ENCODE peak calls at places on chromosomes 16 and 17, in eight cellular contexts. G is HL-60, M is thyroid gland, T is heart right ventricle, E is mesothelial cell of epicardium, O is progenitor cell of endocrine pancreas, J is Caco-2, Z is A549. F is an unnamed sample.

GRCh38 chr17:82490512-82491195 is 28.9 kb upstream of the FOXK2 start:
- DNase-seq in G (no peak), M (no peak), T (no peak), E (no peak), O (no peak), J (no peak), Z (no peak), F (no peak)

GRCh38 chr16:30011505-30012480 is 966 bp upstream of the DOC2A start:
- DNase-seq in G (no peak), M (no peak), T (no peak), E (no peak), O (no peak), J (no peak), Z (no peak), F (no peak)

GRCh38 chr16:89199241-89200123 is 855 bp downstream of the SLC22A31 start:
- DNase-seq in G (no peak), M (no peak), T (no peak), E (no peak), O (no peak), J (no peak), Z (no peak), F (no peak)

GRCh38 chr17:16283705-16284104 is 66.7 kb downstream of the PIGL start:
- DNase-seq in G (no peak), M (no peak), T (no peak), E (no peak), O (no peak), J (no peak), Z (peak; percentile 45), F (no peak)

GRCh38 chr17:77475012-77475976 is 334.5 kb downstream of the SEC14L1 start:
- DNase-seq in G (peak; percentile 77), M (no peak), T (peak; percentile 17), E (no peak), O (no peak), J (no peak), Z (no peak), F (no peak)

GRCh38 chr16:10880609-10881452 is 3.8 kb downstream of the CIITA start:
- DNase-seq in G (no peak), M (no peak), T (no peak), E (no peak), O (no peak), J (no peak), Z (no peak), F (no peak)

GRCh38 chr17:74599531-74599939 is 7.5 kb upstream of the CD300LD start:
- DNase-seq in G (peak; percentile 72), M (no peak), T (no peak), E (no peak), O (no peak), J (no peak), Z (no peak), F (no peak)

GRCh38 chr17:51154176-51154575 is 817 bp downstream of the NME1 start:
- DNase-seq in G (no peak), M (no peak), T (no peak), E (no peak), O (no peak), J (no peak), Z (no peak), F (no peak)

GRCh38 chr17:1872976-1873375 is 43.2 kb downstream of the RPA1 start:
- DNase-seq in G (no peak), M (no peak), T (no peak), E (no peak), O (no peak), J (no peak), Z (no peak), F (no peak)

GRCh38 chr17:81909966-81910839 is 996 bp downstream of the PCYT2 start:
- DNase-seq in G (no peak), M (peak; percentile 72), T (no peak), E (no peak), O (peak; percentile 45), J (peak; percentile 93), Z (no peak), F (peak; percentile 55)

GRCh38 chr17:81436294-81436849 is 41.1 kb downstream of the BAHCC1 start:
- DNase-seq in G (no peak), M (no peak), T (peak; percentile 76), E (no peak), O (no peak), J (no peak), Z (peak; percentile 56), F (peak; percentile 43)

GRCh38 chr16:70255584-70255983 is 3.8 kb upstream of the EXOSC6 start:
- DNase-seq in G (no peak), M (no peak), T (no peak), E (no peak), O (no peak), J (peak; percentile 66), Z (no peak), F (no peak)

GRCh38 chr16:70254965-70255286 is 3.2 kb upstream of the EXOSC6 start:
- DNase-seq in G (no peak), M (no peak), T (no peak), E (no peak), O (no peak), J (no peak), Z (no peak), F (no peak)

GRCh38 chr16:70252355-70252988 is 732 bp upstream of the EXOSC6 start:
- DNase-seq in G (peak; percentile 31), M (no peak), T (no peak), E (no peak), O (no peak), J (peak; percentile 63), Z (peak; percentile 54), F (peak; percentile 41)

GRCh38 chr16:70253291-70254094 is 1.8 kb upstream of the EXOSC6 start:
- DNase-seq in G (peak; percentile 46), M (peak; percentile 21), T (no peak), E (no peak), O (no peak), J (peak; percentile 72), Z (peak; percentile 61), F (peak; percentile 67)

GRCh38 chr16:70254095-70254964 is 2.6 kb upstream of the EXOSC6 start:
- DNase-seq in G (no peak), M (no peak), T (no peak), E (no peak), O (no peak), J (no peak), Z (no peak), F (no peak)
- TF ChIP-seq CTCF in G (no peak), M (no peak), T (no peak), E (no peak), O (no peak), J (no peak), Z (no peak), F (no peak)

DNA sequence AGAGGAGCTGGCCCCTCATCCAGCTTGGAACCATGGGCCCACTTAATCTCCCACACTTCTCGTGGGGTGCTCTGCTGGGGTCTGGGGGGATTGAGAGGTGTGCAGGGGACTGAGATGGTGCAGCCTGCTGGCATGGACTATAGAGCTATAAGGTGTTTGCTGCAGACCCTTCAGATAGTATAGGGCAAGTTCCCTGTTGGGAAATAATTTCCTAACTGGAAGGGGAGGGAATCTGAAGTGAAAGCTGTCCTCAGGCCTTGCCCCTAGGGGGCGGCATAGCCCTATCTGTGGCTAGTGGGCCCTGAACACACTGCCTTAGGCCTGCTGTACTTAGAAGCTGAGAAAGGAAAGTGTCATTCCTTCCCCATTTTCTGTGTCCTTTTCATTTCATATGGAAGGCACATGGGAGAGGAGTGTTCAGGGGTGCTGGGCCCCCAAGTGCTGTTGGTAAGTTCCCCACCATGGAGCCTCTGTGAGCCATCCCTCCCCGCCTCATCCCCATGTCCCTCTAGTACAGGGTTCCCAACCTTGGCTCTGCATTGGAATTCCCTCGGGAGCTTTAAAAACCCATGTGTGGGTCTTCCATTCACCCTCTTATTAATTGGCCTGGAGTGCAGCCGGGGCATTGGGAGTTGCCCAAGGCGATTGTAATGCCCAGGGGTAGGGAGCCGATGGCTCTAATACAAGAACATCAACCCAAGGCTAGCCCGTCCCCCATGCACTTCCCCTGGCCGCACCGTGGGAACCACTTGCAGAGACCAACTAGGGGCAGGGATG is 19.7 kb downstream of the GOSR2 start:
- DNase-seq in G (peak; percentile 57), M (peak; percentile 69), T (peak; percentile 69), E (peak; percentile 76), O (peak; percentile 55), J (peak; percentile 71), Z (peak; percentile 77), F (peak; percentile 81)
- TF ChIP-seq CTCF in G (peak; percentile 80), M (peak; percentile 67), T (peak; percentile 89), E (peak; percentile 62), O (peak; percentile 78), J (peak; percentile 87), Z (peak; percentile 93), F (peak; percentile 87)

DNA sequence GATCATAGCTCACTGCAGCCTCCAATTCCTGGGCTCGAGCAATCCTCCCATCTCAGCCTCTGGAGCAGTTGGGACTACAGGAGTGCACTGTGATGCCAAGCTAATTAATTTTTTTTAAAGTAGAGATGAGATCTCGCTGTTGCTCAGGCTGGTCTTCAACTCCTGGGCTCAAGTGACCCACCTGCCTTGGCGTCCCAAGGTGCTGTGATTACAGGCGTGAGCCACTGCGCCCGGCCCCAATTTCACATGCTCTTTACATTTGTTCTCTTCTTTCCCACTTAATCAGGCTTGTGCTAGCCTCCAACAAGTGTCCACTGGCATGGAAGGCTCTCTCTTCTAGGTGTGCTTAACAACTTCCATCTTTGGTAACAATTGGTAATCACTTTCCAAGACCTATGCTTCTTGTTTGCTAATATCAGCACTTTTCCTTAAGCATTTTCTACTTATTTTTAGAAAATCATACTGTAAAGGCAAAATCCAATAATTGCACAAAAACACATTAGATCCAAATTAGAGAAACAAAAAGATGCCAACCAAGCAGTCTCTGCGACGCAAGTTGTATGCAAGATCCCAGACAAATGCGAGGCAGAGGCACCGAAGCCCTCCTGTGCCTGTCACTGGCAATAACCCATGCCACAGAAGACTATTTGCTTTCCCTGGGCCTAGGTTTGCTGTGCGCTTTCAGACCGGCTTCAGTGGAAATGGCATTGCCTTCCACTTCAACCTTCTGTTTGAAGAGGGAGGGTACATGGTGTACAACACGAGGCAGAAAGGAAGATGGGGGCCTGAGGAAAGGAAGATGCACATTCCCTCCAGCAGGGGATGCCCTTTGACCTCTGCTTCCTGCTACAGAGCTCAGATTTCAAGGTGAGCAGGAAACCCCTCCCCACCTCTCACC is 52.6 kb downstream of the NOS2 start:
- DNase-seq in G (no peak), M (no peak), T (no peak), E (no peak), O (no peak), J (peak; percentile 81), Z (peak; percentile 22), F (peak; percentile 26)
- TF ChIP-seq CTCF in G (no peak), M (peak; percentile 9), T (peak; percentile 11), E (peak; percentile 18), O (peak; percentile 53), J (peak; percentile 88), Z (no peak), F (peak; percentile 36)

GRCh38 chr16:23510154-23510914 is at the start of gene GGA2:
- DNase-seq in G (peak; percentile 82), M (peak; percentile 86), T (peak; percentile 86), E (peak; percentile 79), O (peak; percentile 68), J (peak; percentile 78), Z (peak; percentile 80), F (peak; percentile 82)
- TF ChIP-seq CTCF in G (no peak), M (no peak), T (peak; percentile 19), E (no peak), O (no peak), J (peak; percentile 2), Z (no peak), F (no peak)

DNA sequence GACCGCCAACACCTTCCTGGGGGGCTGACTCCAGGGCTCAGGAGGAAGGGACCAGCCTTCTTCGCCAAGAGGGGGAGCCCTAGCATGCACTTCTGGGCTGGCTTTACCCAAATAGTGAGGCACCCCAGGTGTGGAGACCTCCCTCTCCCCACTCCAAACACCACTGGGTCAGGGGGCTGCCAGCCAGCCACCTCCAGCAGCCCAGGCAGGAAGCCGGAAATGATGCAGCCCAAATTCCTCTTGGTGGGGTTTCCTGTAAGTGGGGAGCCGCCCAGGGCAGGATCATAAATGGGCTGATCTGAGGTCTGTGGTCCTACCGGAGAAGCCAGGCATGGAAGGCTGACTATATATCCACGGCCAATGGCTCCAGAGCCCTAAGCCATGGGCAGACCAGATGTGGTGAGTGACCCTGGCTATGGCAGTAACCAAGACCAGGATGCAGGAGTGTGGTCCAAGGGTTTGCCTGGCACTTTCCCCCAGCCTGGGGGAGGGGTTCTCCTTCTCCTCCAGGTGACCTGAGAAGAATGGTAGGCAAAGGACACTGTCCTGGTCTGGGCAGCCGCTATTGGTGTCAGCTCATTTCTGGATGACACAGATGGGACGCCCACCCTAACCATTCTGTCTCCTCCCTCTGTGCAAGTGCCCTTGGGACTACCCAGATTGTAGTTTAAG is 4.2 kb downstream of the GIT1 start:
- DNase-seq in G (no peak), M (no peak), T (peak; percentile 50), E (no peak), O (no peak), J (no peak), Z (no peak), F (peak; percentile 8)
- TF ChIP-seq CTCF in G (peak; percentile 3), M (peak; percentile 11), T (peak; percentile 38), E (no peak), O (peak; percentile 10), J (no peak), Z (peak; percentile 28), F (no peak)

F was measured in nephron progenitor cell.